ENCODE peak calls at places on chromosomes 13 and 19, in eight cellular contexts. Y is WTC11; O is psoas muscle; B is GM06990; L is CD4-positive, alpha-beta T cell; G is cardiac muscle cell; Z is body of pancreas; X is fibroblast of pulmonary artery. Q is an unnamed sample.

GRCh38 chr19:19642506-19643157 is 825 bp downstream of the GMIP start:
- DNase-seq in Y (no peak), O (no peak), B (no peak), L (peak; percentile 14), G (peak; percentile 13), Z (no peak), X (no peak), Q (peak; percentile 72)

GRCh38 chr13:46211521-46212351 is at the start of gene LRRC63:
- DNase-seq in Y (peak; percentile 72), O (peak; percentile 86), B (peak; percentile 84), L (peak; percentile 66), G (peak; percentile 70), Z (peak; percentile 51), X (peak; percentile 13), Q (peak; percentile 81)

GRCh38 chr13:44591316-44591715 is 15.2 kb upstream of the TSC22D1 start:
- DNase-seq in Y (peak; percentile 74), O (no peak), B (no peak), L (no peak), G (no peak), Z (no peak), X (no peak), Q (no peak)

GRCh38 chr13:31067416-31068118 is 94.1 kb downstream of the HSPH1 start:
- DNase-seq in Y (no peak), O (no peak), B (no peak), L (no peak), G (peak; percentile 53), Z (no peak), X (peak; percentile 46), Q (no peak)

GRCh38 chr13:49354719-49355118 is 89.1 kb downstream of the CAB39L start:
- DNase-seq in Y (no peak), O (no peak), B (no peak), L (no peak), G (no peak), Z (no peak), X (peak; percentile 48), Q (no peak)

GRCh38 chr19:44772969-44773368 is 4.7 kb upstream of the CBLC start:
- DNase-seq in Y (no peak), O (no peak), B (no peak), L (no peak), G (no peak), Z (no peak), X (no peak), Q (no peak)

GRCh38 chr19:55643003-55643732 is at the start of gene ZNF581:
- DNase-seq in Y (peak; percentile 72), O (peak; percentile 83), B (peak; percentile 91), L (peak; percentile 72), G (peak; percentile 85), Z (peak; percentile 74), X (peak; percentile 79), Q (peak; percentile 91)

GRCh38 chr13:45068036-45069001 is 52.0 kb upstream of the GTF2F2 start:
- DNase-seq in Y (no peak), O (no peak), B (no peak), L (no peak), G (no peak), Z (no peak), X (no peak), Q (no peak)

GRCh38 chr19:954672-955494 is 29.0 kb downstream of the ARID3A start:
- DNase-seq in Y (no peak), O (no peak), B (peak; percentile 78), L (no peak), G (peak; percentile 46), Z (no peak), X (no peak), Q (peak; percentile 94)

GRCh38 chr19:39709026-39709872 is 5.0 kb downstream of the LGALS14 start:
- DNase-seq in Y (no peak), O (no peak), B (no peak), L (no peak), G (no peak), Z (no peak), X (no peak), Q (no peak)

GRCh38 chr13:38662362-38662761 is 24.5 kb upstream of the FREM2 start:
- DNase-seq in Y (no peak), O (no peak), B (no peak), L (no peak), G (peak; percentile 92), Z (no peak), X (peak; percentile 89), Q (no peak)

GRCh38 chr19:57682226-57682766 is 519 bp downstream of the ZNF551 start:
- DNase-seq in Y (no peak), O (no peak), B (no peak), L (no peak), G (no peak), Z (no peak), X (no peak), Q (no peak)

GRCh38 chr13:101520672-101521071 is 68.2 kb downstream of the ITGBL1 start:
- DNase-seq in Y (no peak), O (no peak), B (no peak), L (no peak), G (peak; percentile 50), Z (no peak), X (peak; percentile 53), Q (peak; percentile 13)

GRCh38 chr13:26787961-26788360 is 27.4 kb upstream of the GPR12 start:
- DNase-seq in Y (no peak), O (no peak), B (no peak), L (no peak), G (no peak), Z (no peak), X (no peak), Q (no peak)

GRCh38 chr13:44149821-44150220 is 223.8 kb upstream of the SERP2 start:
- DNase-seq in Y (no peak), O (no peak), B (no peak), L (no peak), G (no peak), Z (no peak), X (no peak), Q (no peak)

GRCh38 chr13:35994131-35994966 is 136.8 kb downstream of the DCLK1 start:
- DNase-seq in Y (no peak), O (peak; percentile 81), B (no peak), L (no peak), G (peak; percentile 97), Z (peak; percentile 62), X (peak; percentile 96), Q (no peak)

GRCh38 chr19:2578391-2578826 is 102.5 kb downstream of the GADD45B start:
- DNase-seq in Y (peak; percentile 50), O (peak; percentile 59), B (no peak), L (no peak), G (peak; percentile 71), Z (no peak), X (peak; percentile 65), Q (no peak)

GRCh38 chr19:16376649-16377048 is 52.0 kb downstream of the KLF2 start:
- DNase-seq in Y (peak; percentile 76), O (peak; percentile 57), B (no peak), L (no peak), G (no peak), Z (no peak), X (no peak), Q (peak; percentile 43)
- TF ChIP-seq CTCF in Y (peak; percentile 42), O (peak; percentile 27), B (peak; percentile 68), L (peak; percentile 28), G (peak; percentile 43), Z (no peak), X (peak; percentile 32), Q (peak; percentile 46)

GRCh38 chr19:35409191-35409590 is 38.3 kb downstream of the GPR42 start:
- DNase-seq in Y (no peak), O (no peak), B (no peak), L (no peak), G (no peak), Z (no peak), X (no peak), Q (no peak)

GRCh38 chr19:35408284-35409171 is 37.7 kb downstream of the GPR42 start:
- DNase-seq in Y (no peak), O (no peak), B (peak; percentile 64), L (no peak), G (no peak), Z (no peak), X (no peak), Q (peak; percentile 87)

GRCh38 chr19:35403116-35403760 is 32.4 kb downstream of the GPR42 start:
- DNase-seq in Y (no peak), O (no peak), B (no peak), L (no peak), G (peak; percentile 44), Z (no peak), X (no peak), Q (peak; percentile 76)

GRCh38 chr19:35407619-35408018 is 36.8 kb downstream of the GPR42 start:
- DNase-seq in Y (no peak), O (no peak), B (no peak), L (no peak), G (no peak), Z (no peak), X (no peak), Q (no peak)

DNA sequence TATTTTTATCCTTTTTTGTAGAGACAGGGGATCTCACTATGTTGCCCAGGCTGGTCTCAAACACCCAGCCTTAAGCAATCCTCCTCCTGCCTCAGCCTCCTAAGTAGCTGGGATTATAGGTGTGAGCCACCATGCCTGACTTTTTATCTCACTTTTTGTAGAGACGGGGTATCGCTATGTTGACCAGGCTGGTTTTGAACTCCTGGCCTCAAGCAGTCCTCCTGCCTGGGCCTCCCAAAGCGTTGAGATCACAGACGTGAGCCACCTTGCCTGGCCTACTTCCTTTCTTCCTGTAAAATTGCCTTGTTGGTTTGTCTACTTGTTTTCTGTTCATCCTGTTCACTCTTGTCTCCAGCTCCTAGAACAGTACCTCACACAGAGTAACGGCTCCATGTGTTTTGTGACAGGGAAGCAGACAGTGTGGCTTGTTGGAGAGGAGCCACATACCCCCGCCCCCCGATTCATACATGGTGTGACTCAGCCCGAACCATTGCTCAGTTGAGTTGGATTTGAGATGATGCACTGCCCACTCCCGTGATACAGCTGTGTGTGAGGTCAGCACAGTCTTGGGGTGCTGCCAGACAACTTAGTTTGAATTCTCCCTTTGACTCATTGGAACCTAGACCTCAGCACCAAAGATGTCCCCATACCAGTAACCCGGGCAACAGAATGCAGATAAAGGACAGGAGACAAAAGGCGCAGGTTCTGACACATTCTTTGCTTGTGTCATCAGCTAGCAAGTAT is 34.2 kb downstream of the GPR42 start:
- DNase-seq in Y (no peak), O (peak; percentile 61), B (peak; percentile 72), L (no peak), G (peak; percentile 96), Z (no peak), X (peak; percentile 90), Q (peak; percentile 96)
- TF ChIP-seq CTCF in Y (no peak), O (no peak), B (no peak), L (no peak), G (no peak), Z (no peak), X (no peak), Q (no peak)

GRCh38 chr19:28443361-28443760 is 769.6 kb downstream of the UQCRFS1 start:
- DNase-seq in Y (no peak), O (no peak), B (no peak), L (no peak), G (no peak), Z (no peak), X (no peak), Q (no peak)
- TF ChIP-seq CTCF in Y (no peak), O (no peak), B (no peak), L (no peak), G (no peak), Z (no peak), X (no peak), Q (no peak)

DNA sequence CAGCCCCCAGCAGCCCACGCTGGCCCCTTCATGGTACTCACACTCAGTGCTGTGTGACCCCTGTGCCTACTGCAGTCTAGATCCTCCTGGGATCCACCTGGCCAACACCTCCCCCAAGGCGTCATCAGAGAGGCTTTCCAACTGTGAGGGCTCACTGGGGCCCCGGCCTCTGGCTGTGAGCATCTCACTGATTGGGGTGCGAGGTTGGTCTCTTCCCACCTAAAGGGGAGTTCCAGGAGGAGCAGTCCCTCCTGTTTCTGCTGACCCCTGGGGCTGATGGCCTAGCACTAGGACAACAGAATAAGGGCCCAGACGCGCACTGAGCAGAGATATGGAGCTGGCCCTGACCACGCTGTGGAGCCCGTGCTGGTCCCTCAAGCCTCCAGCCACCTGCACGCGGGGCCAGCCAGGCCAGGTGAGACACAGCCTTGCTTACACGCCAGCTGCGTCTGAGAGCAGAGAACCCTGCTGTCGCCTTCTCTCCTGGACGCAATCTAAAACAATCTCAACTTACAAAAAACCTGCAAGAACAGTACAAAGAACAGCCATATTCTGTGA is 32.2 kb downstream of the ELL start:
- DNase-seq in Y (no peak), O (no peak), B (no peak), L (no peak), G (no peak), Z (no peak), X (no peak), Q (no peak)
- TF ChIP-seq CTCF in Y (no peak), O (no peak), B (no peak), L (no peak), G (no peak), Z (no peak), X (no peak), Q (no peak)